ENCODE peak calls at places on chromosomes 2 and 18, in four cellular contexts. Z is HEK293T, T is posterior vena cava, C is fibroblast of pulmonary artery. D is an unnamed sample.

GRCh38 chr18:76432274-76432755 is 62.7 kb downstream of the ZNF516 start:
- DNase-seq in T (no peak), C (no peak), Z (no peak), D (no peak)

GRCh38 chr2:102032368-102033027 is 40.7 kb downstream of the IL1R2 start:
- DNase-seq in T (no peak), Z (no peak), C (peak), D (no peak)

GRCh38 chr2:112031916-112032582 is 23.0 kb upstream of the TMEM87B start:
- DNase-seq in Z (no peak), C (peak), T (no peak), D (no peak)

GRCh38 chr2:150520887-150521664 is 33.6 kb upstream of the RND3 start:
- DNase-seq in C (peak), Z (no peak), T (no peak), D (no peak)

GRCh38 chr2:31430439-31431165 is 16.1 kb upstream of the XDH start:
- DNase-seq in Z (no peak), T (no peak), C (no peak), D (no peak)

GRCh38 chr18:76686737-76687231 is 135.6 kb upstream of the ZNF236 start:
- DNase-seq in Z (peak), T (peak), C (peak), D (peak)

GRCh38 chr2:17958486-17959092 is 80.1 kb downstream of the KCNS3 start:
- DNase-seq in T (no peak), Z (no peak), C (no peak), D (no peak)

GRCh38 chr2:181656450-181657261 is at the start of gene CERKL:
- DNase-seq in C (peak), Z (peak), T (peak), D (no peak)

D was measured in NCI-H2107.